ENCODE peak calls at places on chromosome 3, in six cellular contexts. H, G, S, C, I and R are unnamed samples.

GRCh38 chr3:42061711-42062408 is 29.3 kb upstream of the TRAK1 start:
- DNase-seq in S (no peak), H (no peak), C (peak; percentile 68), I (no peak), G (no peak), R (no peak)

GRCh38 chr3:150172356-150172755 is 201.7 kb upstream of the PFN2 start:
- DNase-seq in S (no peak), H (no peak), G (no peak), C (no peak), I (no peak), R (no peak)

GRCh38 chr3:58222161-58222724 is 11.5 kb upstream of the DNASE1L3 start:
- DNase-seq in S (no peak), G (no peak), H (no peak), I (peak; percentile 77), C (no peak), R (no peak)

GRCh38 chr3:187967982-187968381 is 186.0 kb upstream of the LPP start:
- DNase-seq in H (no peak), C (no peak), G (no peak), I (no peak), S (no peak), R (no peak)

GRCh38 chr3:24296441-24297205 is 198.0 kb downstream of the THRB start:
- DNase-seq in C (no peak), S (no peak), I (no peak), G (no peak), H (no peak), R (no peak)

GRCh38 chr3:14418670-14419250 is 16.4 kb downstream of the SLC6A6 start:
- DNase-seq in G (no peak), I (peak; percentile 87), S (no peak), C (no peak), H (no peak), R (no peak)

GRCh38 chr3:54931182-54931581 is 3.3 kb upstream of the LRTM1 start:
- DNase-seq in C (no peak), H (no peak), S (no peak), G (no peak), I (no peak), R (peak; percentile 66)

GRCh38 chr3:172511783-172512357 is 11.4 kb downstream of the TNFSF10 start:
- DNase-seq in G (peak; percentile 42), C (no peak), I (no peak), H (no peak), S (no peak), R (no peak)

GRCh38 chr3:160756907-160757623 is 1.0 kb downstream of the PPM1L start:
- DNase-seq in I (no peak), C (no peak), H (no peak), S (no peak), G (no peak), R (peak; percentile 4)

GRCh38 chr3:175431396-175431795 is 572.3 kb downstream of the NAALADL2 start:
- DNase-seq in I (no peak), G (no peak), C (no peak), H (no peak), S (no peak), R (no peak)

GRCh38 chr3:143132246-143132980 is 12.8 kb downstream of the CHST2 start:
- DNase-seq in I (no peak), H (no peak), G (no peak), C (no peak), S (no peak), R (no peak)

GRCh38 chr3:39427506-39427905 is 21.0 kb downstream of the RPSA start:
- DNase-seq in S (no peak), H (no peak), C (no peak), I (no peak), G (no peak), R (no peak)

GRCh38 chr3:47003461-47004368 is 24.2 kb downstream of the NBEAL2 start:
- DNase-seq in G (no peak), I (no peak), S (no peak), H (no peak), C (no peak), R (peak; percentile 24)

GRCh38 chr3:86865506-86865905 is 125.4 kb downstream of the VGLL3 start:
- DNase-seq in S (no peak), H (no peak), I (no peak), C (no peak), G (no peak), R (no peak)

GRCh38 chr3:120599211-120599610 is 3.1 kb downstream of the NDUFB4 start:
- DNase-seq in C (no peak), G (no peak), H (no peak), S (no peak), I (no peak), R (no peak)

GRCh38 chr3:147368561-147369151 is 37.7 kb downstream of the ZIC4 start:
- DNase-seq in H (no peak), C (no peak), G (no peak), S (no peak), I (peak; percentile 84), R (no peak)

GRCh38 chr3:99862208-99862607 is 44.5 kb downstream of the CMSS1 start:
- DNase-seq in G (no peak), I (no peak), H (no peak), C (no peak), S (no peak), R (no peak)

GRCh38 chr3:13277860-13278531 is 142.1 kb downstream of the NUP210 start:
- DNase-seq in H (peak; percentile 49), S (no peak), I (no peak), G (no peak), C (no peak), R (no peak)

GRCh38 chr3:66803706-66804496 is 194.2 kb upstream of the KBTBD8 start:
- DNase-seq in I (no peak), H (no peak), S (no peak), C (no peak), G (no peak), R (no peak)

GRCh38 chr3:142828703-142829304 is 60.1 kb downstream of the PCOLCE2 start:
- DNase-seq in C (peak; percentile 68), G (peak; percentile 31), H (peak; percentile 78), I (peak; percentile 65), S (peak; percentile 47), R (peak; percentile 64)

GRCh38 chr3:46386206-46386605 is 15.5 kb downstream of the CCR5 start:
- DNase-seq in I (no peak), G (no peak), S (no peak), C (peak; percentile 33), H (no peak), R (no peak)

GRCh38 chr3:71859128-71859519 is 74.2 kb upstream of the PROK2 start:
- DNase-seq in H (no peak), I (peak; percentile 16), C (peak; percentile 27), S (no peak), G (no peak), R (peak; percentile 55)

GRCh38 chr3:72957303-72957702 is 39.3 kb upstream of the PPP4R2 start:
- DNase-seq in G (no peak), S (no peak), H (no peak), I (peak; percentile 95), C (no peak), R (no peak)

GRCh38 chr3:70179111-70179510 is 133.3 kb downstream of the MDFIC2 start:
- DNase-seq in H (no peak), C (no peak), I (no peak), G (peak; percentile 13), S (no peak), R (no peak)

GRCh38 chr3:13569201-13569600 is 20.3 kb downstream of the FBLN2 start:
- DNase-seq in G (no peak), H (no peak), S (no peak), I (no peak), C (no peak), R (peak; percentile 72)

GRCh38 chr3:23406576-23406975 is 203.4 kb downstream of the UBE2E2 start:
- DNase-seq in G (no peak), H (no peak), I (no peak), C (no peak), S (no peak), R (no peak)

GRCh38 chr3:156793400-156793799 is 32.8 kb upstream of the LEKR1 start:
- DNase-seq in C (no peak), H (no peak), G (no peak), S (no peak), I (no peak), R (no peak)

DNA sequence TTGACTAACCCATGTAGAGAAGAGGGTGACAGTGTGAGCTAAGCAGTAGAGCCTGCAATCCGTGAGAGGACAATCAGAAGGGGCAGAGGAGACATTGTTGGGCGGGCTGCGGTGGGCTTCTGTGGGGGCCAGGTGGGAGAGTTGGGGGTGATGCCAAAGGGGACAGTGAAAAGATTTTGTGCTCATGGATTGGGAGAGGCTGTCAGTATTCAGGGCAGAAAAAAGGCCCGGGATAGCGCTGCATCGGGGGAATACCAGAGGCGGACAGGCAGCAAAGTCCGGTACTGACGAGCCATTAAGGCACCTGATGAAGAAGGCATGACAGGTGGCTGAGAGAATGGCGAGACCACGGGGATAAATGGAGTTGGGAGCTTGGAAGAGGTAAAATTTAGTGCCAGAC is 1.3 kb upstream of the PXYLP1 start:
- DNase-seq in S (no peak), G (no peak), H (no peak), C (no peak), I (no peak), R (no peak)
- TF ChIP-seq SIN3A in S (no peak), G (no peak), H (no peak), C (no peak), I (no peak), R (no peak)

DNA sequence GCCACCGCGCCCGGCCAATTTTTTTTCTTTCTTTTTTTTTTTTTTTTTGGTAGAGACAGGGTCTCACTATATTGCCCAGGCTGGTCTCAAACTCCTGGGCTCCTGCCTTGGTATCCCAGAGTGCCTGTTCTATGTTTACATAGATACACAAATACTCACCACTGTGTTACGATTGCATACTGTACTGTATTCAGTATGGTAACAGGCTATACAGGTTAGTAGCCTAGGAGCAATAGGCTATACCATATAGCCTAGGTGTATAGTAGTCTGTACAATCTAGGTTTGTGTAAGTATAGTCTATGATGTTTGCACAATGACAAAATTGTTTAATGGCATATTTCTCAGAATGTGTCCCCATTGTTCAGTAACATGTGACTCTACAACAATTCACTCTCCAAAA is 26.6 kb downstream of the CSTA start:
- DNase-seq in G (no peak), I (no peak), S (no peak), H (no peak), C (no peak), R (no peak)
- H3K4me2 ChIP-seq in G (no peak overlapping the region), I (no peak overlapping the region), S (no peak overlapping the region), H (no peak overlapping the region), C (no peak overlapping the region), R (no peak overlapping the region)

GRCh38 chr3:194687638-194688206 is 2.0 kb downstream of the FAM43A start:
- DNase-seq in C (no peak), S (peak; percentile 51), G (no peak), I (no peak), H (no peak), R (peak; percentile 72)
- TF ChIP-seq SIN3A in C (no peak), S (peak; percentile 85), G (no peak), I (no peak), H (no peak), R (no peak)

GRCh38 chr3:108642526-108642925 is 53.0 kb downstream of the DZIP3 start:
- DNase-seq in G (no peak), I (no peak), S (no peak), C (no peak), H (no peak), R (no peak)

DNA sequence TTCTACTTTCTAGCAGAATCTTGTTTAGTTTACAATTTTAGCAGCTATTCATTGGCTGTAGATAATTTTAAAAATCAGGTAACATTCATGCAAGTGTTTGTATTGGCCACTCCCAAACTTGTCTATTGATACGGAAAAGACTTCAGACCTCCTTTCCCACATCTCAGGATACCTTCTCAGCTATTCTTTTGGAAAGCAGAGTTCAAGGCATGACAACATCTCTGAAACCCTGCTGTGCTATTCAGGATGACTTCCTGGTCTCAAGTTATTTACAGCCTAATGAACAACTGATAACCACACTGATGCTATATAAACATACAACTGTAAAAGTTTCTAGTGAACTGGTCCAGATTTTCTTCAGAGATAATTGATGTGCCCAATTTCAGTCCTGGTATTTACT is 55.8 kb downstream of the DZIP3 start:
- DNase-seq in C (no peak), G (no peak), H (no peak), I (no peak), S (no peak), R (no peak)
- H3K4me2 ChIP-seq in C (no peak overlapping the region), G (no peak overlapping the region), H (no peak overlapping the region), I (no peak overlapping the region), S (no peak overlapping the region), R (no peak overlapping the region)